ENCODE peak calls at places on chromosome 20, in five cellular contexts. Y is SK-N-SH, N is GM12878, Q is IMR-90, X is K562. G is an unnamed sample.

GRCh38 chr20:62523473-62524203 is 47.8 kb upstream of the GATA5 start:
- DNase-seq in N (no peak), X (peak; percentile 99), Q (no peak), Y (peak; percentile 60), G (no peak)

GRCh38 chr20:51811040-51811351 is 8.7 kb upstream of the SALL4 start:
- DNase-seq in Y (no peak), Q (peak; percentile 81), N (no peak), X (no peak), G (no peak)

GRCh38 chr20:11411765-11412164 is 505.9 kb upstream of the BTBD3 start:
- DNase-seq in N (no peak), X (no peak), Y (no peak), Q (no peak), G (no peak)

GRCh38 chr20:6074145-6074561 is 20.3 kb upstream of the LRRN4 start:
- DNase-seq in Q (no peak), X (peak; percentile 37), N (no peak), Y (peak; percentile 54), G (peak; percentile 52)

GRCh38 chr20:32017711-32018251 is 7.5 kb downstream of the CCM2L start:
- DNase-seq in X (peak; percentile 63), Q (no peak), Y (peak; percentile 72), N (no peak), G (peak; percentile 46)

GRCh38 chr20:54140067-54140466 is 33.7 kb downstream of the CYP24A1 start:
- DNase-seq in Y (no peak), N (no peak), Q (no peak), X (no peak), G (no peak)

GRCh38 chr20:51514252-51514651 is 28.3 kb downstream of the NFATC2 start:
- DNase-seq in Q (no peak), Y (no peak), X (no peak), N (no peak), G (no peak)

GRCh38 chr20:53677447-53678314 is 84.0 kb upstream of the ZNF217 start:
- DNase-seq in N (no peak), Y (no peak), X (peak; percentile 82), Q (peak; percentile 46), G (peak; percentile 66)

GRCh38 chr20:47764154-47764734 is 21.0 kb downstream of the SULF2 start:
- DNase-seq in X (peak; percentile 83), N (no peak), Q (no peak), Y (peak; percentile 46), G (peak; percentile 52)

GRCh38 chr20:58045156-58045555 is 183.3 kb downstream of the ANKRD60 start:
- DNase-seq in X (no peak), Q (no peak), Y (no peak), N (no peak), G (no peak)

GRCh38 chr20:58544891-58545290 is 29.7 kb upstream of the APCDD1L start:
- DNase-seq in X (no peak), Q (no peak), N (no peak), Y (no peak), G (no peak)

GRCh38 chr20:57483287-57484050 is 41.5 kb downstream of the CTCFL start:
- DNase-seq in X (no peak), Q (no peak), N (peak; percentile 94), Y (no peak), G (no peak)

GRCh38 chr20:61919239-61919638 is 146.4 kb downstream of the TAF4 start:
- DNase-seq in Q (no peak), Y (no peak), X (no peak), N (no peak), G (no peak)

GRCh38 chr20:51758978-51759544 is 9.1 kb downstream of the ATP9A start:
- DNase-seq in X (no peak), Y (no peak), Q (no peak), N (no peak), G (no peak)

GRCh38 chr20:3323398-3323797 is 84.1 kb downstream of the DNAAF9 start:
- DNase-seq in Q (no peak), X (peak; percentile 19), N (no peak), Y (no peak), G (no peak)

GRCh38 chr20:51310216-51310615 is 232.3 kb downstream of the NFATC2 start:
- DNase-seq in Y (no peak), N (no peak), X (no peak), Q (no peak), G (no peak)

GRCh38 chr20:60895363-60896079 is 356.5 kb upstream of the CDH4 start:
- DNase-seq in X (no peak), Q (no peak), Y (no peak), N (no peak), G (no peak)

GRCh38 chr20:44354979-44355502 is 458 bp upstream of the HNF4A start:
- DNase-seq in Q (no peak), N (no peak), X (no peak), Y (no peak), G (peak; percentile 68)

GRCh38 chr20:1994627-1995026 is 769 bp upstream of the PDYN start:
- DNase-seq in Y (no peak), Q (no peak), N (no peak), X (no peak), G (no peak)

GRCh38 chr20:14764511-14765369 is 427.3 kb upstream of the FLRT3 start:
- DNase-seq in X (no peak), Q (no peak), Y (no peak), N (no peak), G (no peak)

GRCh38 chr20:1423625-1424106 is 30.8 kb upstream of the FKBP1A start:
- DNase-seq in X (peak; percentile 51), N (no peak), Q (peak; percentile 69), Y (no peak), G (peak; percentile 78)

GRCh38 chr20:54980321-54980960 is 505.0 kb downstream of the DOK5 start:
- DNase-seq in X (no peak), Q (no peak), N (no peak), Y (peak; percentile 24), G (peak; percentile 12)

GRCh38 chr20:29878281-29878741 is 1379.2 kb upstream of the DEFB115 start:
- DNase-seq in X (peak; percentile 27), N (no peak), Y (peak; percentile 93), Q (no peak), G (peak; percentile 69)
- H3K9me3 ChIP-seq in X (peaks cover 3% of the 10 kb centered on the region), N (no peaks in the 10 kb centered on the region), Y (peaks cover 3% of the 10 kb centered on the region), Q (peaks cover 47% of the 10 kb centered on the region), G (peaks cover 7% of the 10 kb centered on the region)

DNA sequence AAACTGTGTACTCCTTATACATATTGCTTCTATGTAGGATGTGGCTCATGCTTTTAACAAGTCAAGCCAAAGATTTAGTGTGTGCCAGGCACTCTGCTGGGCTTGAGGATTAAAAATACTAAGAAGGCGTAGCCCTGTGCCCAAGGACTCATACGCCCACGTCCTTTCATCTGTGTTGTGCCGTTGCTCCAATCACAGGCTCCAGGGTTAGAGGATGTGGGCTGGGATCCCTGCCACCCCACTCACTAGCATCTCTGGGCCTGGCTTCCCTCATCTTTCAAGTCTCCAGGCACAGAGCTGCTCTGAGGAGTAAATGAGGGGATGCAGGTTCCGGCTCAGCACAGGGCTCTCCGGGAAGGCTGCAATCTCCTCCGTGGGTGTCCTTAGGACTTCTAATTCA is 214.2 kb downstream of the SYNDIG1 start:
- DNase-seq in Q (no peak), N (no peak), Y (no peak), X (no peak), G (no peak)
- TF ChIP-seq RCOR1 in Q (no peak), N (no peak), Y (no peak), X (no peak), G (no peak)

DNA sequence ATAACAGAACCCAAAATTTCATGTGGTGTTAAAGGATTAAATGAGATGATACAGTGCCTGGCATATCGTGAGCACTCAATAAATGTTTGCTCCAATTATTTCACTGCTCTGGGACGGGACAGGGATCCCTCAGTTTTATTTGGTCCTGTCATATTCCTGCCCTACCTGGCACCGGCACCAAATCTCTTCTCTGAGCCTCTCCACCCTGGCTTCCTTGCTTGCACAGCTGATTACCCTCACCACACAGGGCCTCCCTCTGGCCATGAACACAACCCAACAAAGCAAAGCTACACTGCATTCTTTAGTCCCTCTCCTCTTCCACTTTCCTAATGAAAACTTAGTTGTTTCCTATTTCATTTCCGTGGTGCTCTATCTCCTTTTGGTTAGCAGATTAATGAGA is 16.4 kb downstream of the CHD6 start:
- DNase-seq in N (no peak), X (no peak), Q (no peak), Y (no peak), G (no peak)
- H3K9me3 ChIP-seq in N (peaks cover 40% of the 10 kb centered on the region), X (peaks cover 32% of the 10 kb centered on the region), Q (peaks cover 27% of the 10 kb centered on the region), Y (peaks cover 11% of the 10 kb centered on the region), G (peaks cover 29% of the 10 kb centered on the region)

GRCh38 chr20:37384683-37385174 is 38.8 kb downstream of the SRC start:
- DNase-seq in Y (peak; percentile 93), N (no peak), X (peak; percentile 84), Q (peak; percentile 38), G (peak; percentile 47)

GRCh38 chr20:37385176-37385575 is 39.2 kb downstream of the SRC start:
- DNase-seq in N (no peak), Q (no peak), Y (peak; percentile 32), X (no peak), G (no peak)

GRCh38 chr20:37387519-37388269 is 41.8 kb downstream of the SRC start:
- DNase-seq in Q (no peak), N (no peak), Y (peak; percentile 20), X (no peak), G (no peak)

GRCh38 chr20:37385659-37386504 is 39.9 kb downstream of the SRC start:
- DNase-seq in Y (peak; percentile 18), X (no peak), Q (no peak), N (no peak), G (no peak)

DNA sequence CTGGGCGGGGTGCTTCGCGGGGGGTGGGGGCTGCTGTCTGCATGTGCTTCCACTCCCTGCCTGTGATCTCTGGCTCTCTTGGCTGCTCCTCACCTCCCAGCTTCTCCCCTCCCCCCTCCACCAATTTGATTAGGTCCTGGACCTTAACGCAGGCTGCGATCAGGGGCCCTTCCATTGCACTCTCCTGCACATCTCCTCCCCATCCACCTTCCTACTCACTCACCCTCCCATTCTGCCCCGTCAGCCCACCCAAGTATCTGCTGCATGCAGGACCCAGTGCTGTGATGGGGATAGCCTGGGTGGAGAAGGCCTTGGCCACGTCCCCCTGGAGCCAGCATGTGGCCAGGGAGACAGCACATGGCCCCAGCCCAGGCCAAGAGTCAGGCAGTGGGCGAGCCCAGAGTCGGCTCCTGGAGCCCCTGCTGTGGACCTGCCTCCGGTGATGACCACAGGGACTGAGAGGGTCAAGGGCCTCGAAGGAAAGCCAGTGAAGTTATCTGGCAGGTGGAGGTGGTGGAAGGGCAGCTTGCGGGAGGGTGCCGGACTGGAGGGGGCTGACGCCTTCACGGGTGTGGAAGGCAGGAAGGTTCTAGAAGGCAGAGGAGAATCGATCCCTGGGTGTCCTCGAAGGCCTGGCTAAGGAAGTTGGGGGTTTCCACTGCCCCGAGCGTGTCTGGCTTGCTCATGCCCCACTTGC is 40.7 kb downstream of the SRC start:
- DNase-seq in X (no peak), Q (no peak), Y (peak; percentile 35), N (no peak), G (no peak)
- TF ChIP-seq RCOR1 in X (no peak), Q (no peak), Y (no peak), N (no peak), G (no peak)